ENCODE peak calls at places on chromosomes 16 and 17, in six cellular contexts. A, S, Y, R, H and L are unnamed samples.

GRCh38 chr16:70674221-70675014 is 11.4 kb downstream of the MTSS2 start:
- DNase-seq in R (no peak), S (no peak), Y (no peak), H (no peak), A (no peak), L (no peak)

GRCh38 chr17:71188811-71189492 is 931.9 kb upstream of the SOX9 start:
- DNase-seq in H (peak; percentile 80), A (no peak), Y (no peak), R (peak; percentile 84), S (peak; percentile 71), L (no peak)

GRCh38 chr16:84804326-84804725 is 15.5 kb upstream of the CRISPLD2 start:
- DNase-seq in S (no peak), A (no peak), H (no peak), Y (no peak), R (no peak), L (no peak)

GRCh38 chr17:71824671-71825070 is 296.1 kb upstream of the SOX9 start:
- DNase-seq in Y (no peak), H (no peak), R (no peak), A (no peak), S (no peak), L (no peak)

GRCh38 chr17:81044764-81045589 is 10.0 kb downstream of the BAIAP2 start:
- DNase-seq in R (no peak), H (peak; percentile 77), Y (no peak), S (peak; percentile 63), A (no peak), L (no peak)

GRCh38 chr16:13168091-13168572 is 266.7 kb downstream of the SHISA9 start:
- DNase-seq in Y (no peak), A (no peak), S (no peak), H (no peak), R (no peak), L (no peak)

GRCh38 chr16:81491522-81492188 is 47.0 kb downstream of the CMIP start:
- DNase-seq in H (peak; percentile 84), S (peak; percentile 46), A (no peak), R (no peak), Y (no peak), L (no peak)

GRCh38 chr17:58352018-58352842 is at the start of gene SUPT4H1:
- DNase-seq in S (peak; percentile 92), A (peak; percentile 72), R (peak; percentile 77), Y (peak; percentile 87), H (peak; percentile 96), L (peak; percentile 86)

GRCh38 chr16:57470683-57471082 is 8.2 kb downstream of the POLR2C start:
- DNase-seq in S (peak; percentile 44), R (no peak), Y (no peak), H (peak; percentile 63), A (no peak), L (no peak)

GRCh38 chr17:82914375-82914774 is 74.6 kb upstream of the ZNF750 start:
- DNase-seq in S (no peak), A (no peak), Y (no peak), H (peak; percentile 10), R (no peak), L (no peak)

GRCh38 chr17:82984751-82985435 is 94.5 kb upstream of the METRNL start:
- DNase-seq in R (no peak), S (no peak), H (no peak), Y (no peak), A (no peak), L (no peak)

GRCh38 chr16:80103463-80103862 is 437.3 kb upstream of the DYNLRB2 start:
- DNase-seq in R (no peak), H (no peak), S (no peak), Y (no peak), A (no peak), L (no peak)

GRCh38 chr16:61909074-61909473 is 127.2 kb downstream of the CDH8 start:
- DNase-seq in A (no peak), H (no peak), Y (no peak), S (no peak), R (no peak), L (no peak)

GRCh38 chr16:50040710-50041109 is 15.7 kb downstream of the CNEP1R1 start:
- DNase-seq in Y (no peak), A (no peak), H (no peak), S (no peak), R (no peak), L (no peak)

GRCh38 chr17:29061036-29061435 is 18.1 kb downstream of the PIPOX start:
- DNase-seq in Y (no peak), S (no peak), H (no peak), A (no peak), R (no peak), L (no peak)

GRCh38 chr17:33889079-33889478 is 366.0 kb upstream of the CCL2 start:
- DNase-seq in S (no peak), H (no peak), Y (no peak), A (no peak), R (no peak), L (no peak)

GRCh38 chr16:78915916-78916315 is 684.6 kb downstream of the MAF start:
- DNase-seq in Y (no peak), A (no peak), S (no peak), H (no peak), R (no peak), L (no peak)

GRCh38 chr17:7250655-7251329 is 742 bp downstream of the CTDNEP1 start:
- DNase-seq in S (no peak), A (no peak), R (no peak), Y (peak; percentile 46), H (peak; percentile 43), L (no peak)